ENCODE peak calls at places on chromosomes 16 and 17, in nine cellular contexts. I is lower leg skin; D is NCI-H510A treated with DMSO at 0.1 percent for 48 hours; B is naive thymus-derived CD8-positive, alpha-beta T cell; W is AG04449; T is stimulated activated CD8-positive, alpha-beta memory T cell treated with anti-CD3 and anti-CD28 coated beads, Interleukin-12 subunit alpha, Interleukin-12 subunit beta, amount 100 ng/mL, for 4 hours; N is stimulated activated CD4-positive, alpha-beta T cell treated with anti-CD3 and anti-CD28 coated beads, Interleukin-4, amount 100 ng/mL, for 1 hour; C is nucleus accumbens; S is activated T-helper 1 cell treated with anti-CD3 and anti-CD28 coated beads, Interleukin-2, amount 50 U/mL, for 16 hours. L is an unnamed sample.

GRCh38 chr16:84430860-84431259 is 62.5 kb downstream of the ATP2C2 start:
- DNase-seq in I (no peak), D (no peak), B (no peak), W (no peak), T (no peak), N (no peak), C (no peak), S (no peak), L (no peak)

GRCh38 chr17:59494757-59495368 is 70.5 kb upstream of the DHX40 start:
- DNase-seq in I (no peak), D (no peak), B (no peak), W (no peak), T (no peak), N (no peak), C (no peak), S (no peak), L (no peak)

GRCh38 chr16:67517661-67518423 is 10.8 kb upstream of the RIPOR1 start:
- DNase-seq in I (no peak), D (no peak), B (no peak), W (no peak), T (no peak), N (no peak), C (no peak), S (no peak), L (peak)

GRCh38 chr16:75931043-75931442 is 204.8 kb upstream of the CPHXL start:
- DNase-seq in I (no peak), D (no peak), B (no peak), W (peak), T (no peak), N (no peak), C (no peak), S (no peak), L (no peak)

GRCh38 chr16:20262248-20262647 is 65.1 kb downstream of the GP2 start:
- DNase-seq in I (no peak), D (no peak), B (no peak), W (no peak), T (no peak), N (no peak), C (no peak), S (no peak), L (no peak)

GRCh38 chr17:19753049-19753444 is 4.9 kb upstream of the ALDH3A1 start:
- DNase-seq in I (peak), D (peak), B (no peak), W (no peak), T (no peak), N (no peak), C (peak), S (no peak), L (peak)

GRCh38 chr16:3822366-3823045 is 58.0 kb downstream of the CREBBP start:
- DNase-seq in I (no peak), D (peak), B (no peak), W (no peak), T (no peak), N (no peak), C (no peak), S (no peak), L (no peak)

GRCh38 chr17:48074322-48075054 is 26.3 kb downstream of the NFE2L1 start:
- DNase-seq in I (peak), D (peak), B (peak), W (peak), T (peak), N (peak), C (peak), S (peak), L (peak)

GRCh38 chr17:33970271-33970670 is 284.8 kb upstream of the CCL2 start:
- DNase-seq in I (no peak), D (no peak), B (no peak), W (no peak), T (no peak), N (no peak), C (no peak), S (no peak), L (no peak)

L was measured in small intestine.